ENCODE peak calls at places on chromosomes 2 and 18, in eight cellular contexts. D, H, G, L, C, M, I and O are unnamed samples.

GRCh38 chr18:12880532-12880892 is 3.5 kb downstream of the PTPN2 start:
- DNase-seq in I (no peak), M (no peak), G (no peak), C (no peak), D (no peak), H (no peak), L (no peak), O (no peak)

GRCh38 chr2:227376911-227377396 is 2.2 kb downstream of the TM4SF20 start:
- DNase-seq in C (no peak), G (peak; percentile 30), H (no peak), L (no peak), D (no peak), I (no peak), M (no peak), O (no peak)

GRCh38 chr18:23669804-23670203 is 7.1 kb upstream of the ANKRD29 start:
- DNase-seq in M (no peak), H (no peak), I (no peak), D (no peak), G (no peak), L (no peak), C (no peak), O (no peak)

GRCh38 chr2:220163486-220163885 is 536.1 kb downstream of the SLC4A3 start:
- DNase-seq in H (no peak), M (no peak), C (no peak), I (no peak), D (no peak), L (no peak), G (no peak), O (no peak)

GRCh38 chr2:3223080-3223923 is 154.3 kb downstream of the EIPR1 start:
- DNase-seq in C (no peak), D (no peak), L (peak; percentile 23), G (no peak), H (no peak), M (no peak), I (no peak), O (no peak)

GRCh38 chr2:148524519-148524919 is 120.0 kb upstream of the EPC2 start:
- DNase-seq in L (no peak), G (no peak), M (no peak), H (no peak), D (no peak), C (no peak), I (no peak), O (no peak)

GRCh38 chr2:185979546-185980071 is 241.0 kb downstream of the FSIP2 start:
- DNase-seq in L (no peak), C (no peak), M (no peak), H (peak; percentile 57), I (no peak), G (no peak), D (no peak), O (no peak)

GRCh38 chr2:24816404-24816803 is 23.2 kb downstream of the CENPO start:
- DNase-seq in L (no peak), D (no peak), H (no peak), I (peak; percentile 8), C (no peak), M (no peak), G (no peak), O (no peak)

GRCh38 chr2:196336715-196337617 is 165.6 kb upstream of the STK17B start:
- DNase-seq in H (no peak), L (peak; percentile 43), C (no peak), D (no peak), M (peak; percentile 44), G (no peak), I (no peak), O (no peak)

GRCh38 chr2:69911985-69912563 is 2.8 kb upstream of the MXD1 start:
- DNase-seq in H (peak; percentile 46), L (peak; percentile 62), I (no peak), C (no peak), M (peak; percentile 39), D (no peak), G (no peak), O (no peak)

GRCh38 chr2:134433469-134433868 is 179.6 kb downstream of the MGAT5 start:
- DNase-seq in C (no peak), G (peak; percentile 74), D (no peak), H (no peak), M (no peak), I (no peak), L (no peak), O (no peak)

GRCh38 chr2:207787800-207788199 is 18.1 kb upstream of the FZD5 start:
- DNase-seq in M (no peak), I (no peak), C (no peak), L (no peak), H (no peak), G (no peak), D (no peak), O (no peak)

GRCh38 chr2:25309402-25309801 is 32.3 kb downstream of the DNMT3A start:
- DNase-seq in H (peak; percentile 16), C (no peak), L (peak; percentile 57), D (no peak), M (peak; percentile 79), G (peak; percentile 52), I (no peak), O (no peak)

GRCh38 chr2:109312902-109313301 is 183.9 kb downstream of the SH3RF3 start:
- DNase-seq in G (no peak), M (no peak), H (no peak), C (no peak), D (no peak), I (no peak), L (no peak), O (no peak)

GRCh38 chr18:63850010-63850409 is 37.5 kb upstream of the SERPINB2 start:
- DNase-seq in C (no peak), D (no peak), L (peak; percentile 17), G (no peak), H (peak; percentile 32), I (no peak), M (no peak), O (no peak)

GRCh38 chr2:12867888-12868287 is 151.2 kb downstream of the TRIB2 start:
- DNase-seq in H (no peak), G (no peak), L (no peak), D (no peak), M (no peak), I (no peak), C (no peak), O (no peak)

GRCh38 chr2:161230959-161231358 is 70.7 kb downstream of the TANK start:
- DNase-seq in C (no peak), L (no peak), D (no peak), G (no peak), H (no peak), I (no peak), M (no peak), O (no peak)

GRCh38 chr2:237860273-237860935 is 981 bp downstream of the RAMP1 start:
- DNase-seq in L (no peak), H (no peak), I (peak; percentile 75), D (no peak), C (peak; percentile 65), G (no peak), M (no peak), O (no peak)

GRCh38 chr18:79353238-79353637 is 42.5 kb upstream of the NFATC1 start:
- DNase-seq in D (no peak), C (no peak), G (no peak), L (no peak), H (no peak), M (peak; percentile 13), I (no peak), O (no peak)

GRCh38 chr2:217398860-217399259 is 539.0 kb upstream of the TNP1 start:
- DNase-seq in L (no peak), M (no peak), G (no peak), C (peak; percentile 78), I (no peak), H (no peak), D (no peak), O (no peak)

GRCh38 chr2:217399288-217399687 is 539.4 kb upstream of the TNP1 start:
- DNase-seq in H (no peak), M (no peak), I (no peak), D (no peak), L (no peak), C (no peak), G (no peak), O (no peak)

GRCh38 chr2:217404236-217404760 is 544.4 kb upstream of the TNP1 start:
- DNase-seq in D (no peak), I (no peak), M (no peak), L (no peak), H (no peak), C (no peak), G (no peak), O (no peak)

GRCh38 chr2:217407466-217407865 is 547.6 kb upstream of the TNP1 start:
- DNase-seq in D (no peak), I (no peak), L (no peak), G (no peak), M (no peak), H (no peak), C (no peak), O (no peak)

DNA sequence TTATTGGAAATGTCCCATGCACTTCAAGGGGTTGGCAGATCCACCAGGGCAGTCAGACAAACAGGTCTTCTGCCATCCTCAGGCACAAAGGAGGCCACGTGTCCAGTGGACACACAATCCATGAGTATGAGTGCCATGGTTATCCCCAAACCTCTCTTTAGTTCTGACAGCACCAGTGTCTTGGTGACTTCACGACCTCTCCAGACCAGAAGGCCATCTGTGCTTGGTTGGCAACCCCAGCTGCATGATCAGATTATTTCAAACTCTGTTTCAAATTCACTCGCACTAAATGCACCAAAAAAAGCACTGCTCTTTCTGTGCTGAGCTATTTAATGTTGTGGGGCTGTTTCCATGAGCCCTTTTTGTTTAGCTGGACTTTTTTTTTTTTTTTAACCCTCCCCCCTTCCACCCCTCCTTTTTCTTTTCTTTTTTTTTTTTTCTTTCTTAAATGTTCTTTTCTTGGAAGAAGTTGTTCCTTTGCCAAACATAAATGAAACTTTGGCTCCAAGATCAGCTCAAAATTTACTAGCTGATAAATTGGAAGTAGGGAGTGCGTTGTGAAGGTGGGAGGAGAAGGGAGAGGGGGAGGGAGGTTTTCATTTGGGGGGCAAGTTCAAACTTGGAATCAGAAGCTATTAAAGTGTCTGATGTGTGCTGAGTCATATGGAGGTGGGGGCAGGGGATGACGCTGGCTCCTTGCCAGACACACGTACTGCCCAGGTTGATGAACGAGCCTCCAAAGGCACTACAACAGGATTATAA is 542.9 kb upstream of the TNP1 start:
- DNase-seq in H (no peak), D (no peak), M (no peak), C (no peak), I (peak; percentile 89), G (no peak), L (no peak), O (no peak)
- TF ChIP-seq POLR2AphosphoS5 in H (no peak), D (no peak), M (no peak), C (no peak), I (peak; percentile 76), G (no peak), L (no peak), O (no peak)

GRCh38 chr2:43199492-43200481 is 26.6 kb downstream of the ZFP36L2 start:
- DNase-seq in C (no peak), H (no peak), D (no peak), I (no peak), G (peak; percentile 66), L (no peak), M (no peak), O (no peak)
- TF ChIP-seq POLR2A in C (no peak), H (no peak), D (no peak), I (no peak), G (no peak), L (no peak), M (no peak), O (no peak)

GRCh38 chr2:64654063-64654811 is 524 bp upstream of the SERTAD2 start:
- DNase-seq in I (peak; percentile 92), C (peak; percentile 95), H (peak; percentile 64), G (peak; percentile 82), D (peak; percentile 56), M (no peak), L (peak; percentile 77), O (peak; percentile 92)
- TF ChIP-seq POLR2AphosphoS5 in I (peak; percentile 46), C (peak; percentile 75), H (peak; percentile 89), G (peak; percentile 70), D (no peak), M (peak; percentile 67), L (peak; percentile 94), O (peak; percentile 88)

GRCh38 chr2:29114841-29115609 is at the start of gene CLIP4:
- DNase-seq in G (peak; percentile 34), H (no peak), C (peak; percentile 89), D (peak; percentile 62), M (no peak), I (peak; percentile 78), L (peak; percentile 40), O (no peak)
- TF ChIP-seq POLR2A in G (no peak), H (no peak), C (no peak), D (no peak), M (no peak), I (no peak), L (peak; percentile 22), O (no peak)